ENCODE peak calls at places on chromosome 20, in six cellular contexts. One of them, this sample, is unnamed.

GRCh38 chr20:62574612-62574993 is 67.7 kb upstream of the SLCO4A1 start:
- DNase-seq in omental fat pad: no peak
- DNase-seq in fibroblast of pulmonary artery: no peak
- DNase-seq in prostate gland: no peak
- DNase-seq in uterus: no peak
- DNase-seq in epithelial cell of proximal tubule: no peak
- DNase-seq in this sample: no peak

GRCh38 chr20:11158146-11158545 is 484.3 kb upstream of the JAG1 start:
- DNase-seq in omental fat pad: no peak
- DNase-seq in epithelial cell of proximal tubule: no peak
- DNase-seq in fibroblast of pulmonary artery: peak; percentile 69
- DNase-seq in prostate gland: no peak
- DNase-seq in uterus: no peak
- DNase-seq in this sample: no peak

GRCh38 chr20:39108746-39109145 is 146.6 kb downstream of the DHX35 start:
- DNase-seq in fibroblast of pulmonary artery: peak; percentile 40
- DNase-seq in prostate gland: no peak
- DNase-seq in uterus: no peak
- DNase-seq in epithelial cell of proximal tubule: no peak
- DNase-seq in omental fat pad: no peak
- DNase-seq in this sample: no peak

GRCh38 chr20:15005300-15005986 is 668.0 kb upstream of the FLRT3 start:
- DNase-seq in prostate gland: peak; percentile 29
- DNase-seq in epithelial cell of proximal tubule: no peak
- DNase-seq in omental fat pad: no peak
- DNase-seq in uterus: no peak
- DNase-seq in fibroblast of pulmonary artery: peak; percentile 40
- DNase-seq in this sample: no peak

GRCh38 chr20:4406627-4407026 is 315.1 kb upstream of the PRND start:
- DNase-seq in prostate gland: no peak
- DNase-seq in epithelial cell of proximal tubule: peak; percentile 6
- DNase-seq in omental fat pad: no peak
- DNase-seq in fibroblast of pulmonary artery: peak; percentile 62
- DNase-seq in uterus: no peak
- DNase-seq in this sample: no peak

GRCh38 chr20:25225642-25226432 is 22.0 kb upstream of the PYGB start:
- DNase-seq in uterus: no peak
- DNase-seq in epithelial cell of proximal tubule: no peak
- DNase-seq in fibroblast of pulmonary artery: no peak
- DNase-seq in prostate gland: no peak
- DNase-seq in omental fat pad: no peak
- DNase-seq in this sample: no peak

GRCh38 chr20:57374931-57375651 is 16.1 kb upstream of the RBM38 start:
- DNase-seq in fibroblast of pulmonary artery: no peak
- DNase-seq in uterus: no peak
- DNase-seq in epithelial cell of proximal tubule: no peak
- DNase-seq in prostate gland: no peak
- DNase-seq in omental fat pad: no peak
- DNase-seq in this sample: no peak

GRCh38 chr20:64119681-64120341 is 12.4 kb upstream of the NPBWR2 start:
- DNase-seq in prostate gland: no peak
- DNase-seq in fibroblast of pulmonary artery: peak; percentile 7
- DNase-seq in uterus: no peak
- DNase-seq in omental fat pad: peak; percentile 21
- DNase-seq in epithelial cell of proximal tubule: no peak
- DNase-seq in this sample: peak; percentile 3

GRCh38 chr20:47546184-47547033 is 44.7 kb downstream of the NCOA3 start:
- DNase-seq in epithelial cell of proximal tubule: no peak
- DNase-seq in omental fat pad: no peak
- DNase-seq in uterus: no peak
- DNase-seq in fibroblast of pulmonary artery: peak; percentile 62
- DNase-seq in prostate gland: no peak
- DNase-seq in this sample: no peak

GRCh38 chr20:3889489-3890409 is 562 bp downstream of the PANK2 start:
- DNase-seq in uterus: peak; percentile 40
- DNase-seq in prostate gland: no peak
- DNase-seq in fibroblast of pulmonary artery: no peak
- DNase-seq in omental fat pad: peak; percentile 34
- DNase-seq in epithelial cell of proximal tubule: no peak
- DNase-seq in this sample: peak; percentile 54

GRCh38 chr20:20014659-20015058 is 2.5 kb upstream of the NAA20 start:
- DNase-seq in fibroblast of pulmonary artery: peak; percentile 39
- DNase-seq in prostate gland: peak; percentile 34
- DNase-seq in omental fat pad: no peak
- DNase-seq in epithelial cell of proximal tubule: no peak
- DNase-seq in uterus: no peak
- DNase-seq in this sample: no peak

GRCh38 chr20:341682-342081 is 5.2 kb upstream of the NRSN2 start:
- DNase-seq in uterus: no peak
- DNase-seq in epithelial cell of proximal tubule: no peak
- DNase-seq in fibroblast of pulmonary artery: peak; percentile 86
- DNase-seq in omental fat pad: no peak
- DNase-seq in prostate gland: no peak
- DNase-seq in this sample: no peak

GRCh38 chr20:34983089-34983820 is 27.6 kb downstream of the MYH7B start:
- DNase-seq in epithelial cell of proximal tubule: no peak
- DNase-seq in uterus: no peak
- DNase-seq in omental fat pad: no peak
- DNase-seq in fibroblast of pulmonary artery: no peak
- DNase-seq in prostate gland: no peak
- DNase-seq in this sample: no peak

GRCh38 chr20:54172532-54172855 is 1.3 kb downstream of the CYP24A1 start:
- DNase-seq in epithelial cell of proximal tubule: no peak
- DNase-seq in omental fat pad: no peak
- DNase-seq in uterus: no peak
- DNase-seq in fibroblast of pulmonary artery: no peak
- DNase-seq in prostate gland: no peak
- DNase-seq in this sample: no peak

GRCh38 chr20:23666189-23666588 is 22.6 kb downstream of the CST4 start:
- DNase-seq in uterus: no peak
- DNase-seq in epithelial cell of proximal tubule: no peak
- DNase-seq in prostate gland: no peak
- DNase-seq in omental fat pad: no peak
- DNase-seq in fibroblast of pulmonary artery: peak; percentile 31
- DNase-seq in this sample: no peak
- TF ChIP-seq CTCF in uterus: no peak
- TF ChIP-seq CTCF in epithelial cell of proximal tubule: peak; percentile 49
- TF ChIP-seq CTCF in prostate gland: no peak
- TF ChIP-seq CTCF in omental fat pad: no peak
- TF ChIP-seq CTCF in fibroblast of pulmonary artery: peak; percentile 44
- TF ChIP-seq CTCF in this sample: no peak

DNA sequence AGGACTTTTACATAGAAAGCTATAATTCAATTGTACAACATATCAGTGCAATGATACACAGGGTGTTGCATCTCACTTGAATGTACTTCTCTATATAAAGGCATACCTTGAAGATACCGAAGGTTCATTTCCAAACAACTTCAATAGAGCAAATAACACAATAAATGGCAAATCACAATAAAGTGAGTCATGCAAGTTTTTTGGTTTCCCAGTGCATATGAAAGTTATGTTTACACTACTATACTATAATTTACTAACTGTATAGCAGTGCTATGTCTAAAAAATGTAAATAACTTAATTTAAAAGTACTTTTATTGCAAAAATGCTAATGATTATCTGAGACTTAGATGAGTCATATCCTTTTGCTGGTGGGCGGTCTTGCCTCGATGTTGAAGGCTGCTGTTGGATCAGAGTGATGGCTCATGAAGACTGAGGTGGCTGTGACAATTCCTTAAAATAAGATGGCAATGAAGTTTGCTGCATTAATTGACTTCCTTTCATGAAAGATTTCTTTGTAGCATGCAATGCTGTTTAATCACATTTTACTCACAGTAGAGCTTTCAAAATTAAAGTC is 188.8 kb downstream of the TASP1 start:
- DNase-seq in fibroblast of pulmonary artery: no peak
- DNase-seq in omental fat pad: no peak
- DNase-seq in epithelial cell of proximal tubule: no peak
- DNase-seq in prostate gland: no peak
- DNase-seq in uterus: no peak
- DNase-seq in this sample: no peak
- TF ChIP-seq CTCF in fibroblast of pulmonary artery: no peak
- TF ChIP-seq CTCF in omental fat pad: no peak
- TF ChIP-seq CTCF in epithelial cell of proximal tubule: no peak
- TF ChIP-seq CTCF in prostate gland: no peak
- TF ChIP-seq CTCF in uterus: no peak
- TF ChIP-seq CTCF in this sample: no peak

GRCh38 chr20:49203011-49203410 is 14.9 kb upstream of the STAU1 start:
- DNase-seq in epithelial cell of proximal tubule: no peak
- DNase-seq in omental fat pad: no peak
- DNase-seq in fibroblast of pulmonary artery: no peak
- DNase-seq in uterus: no peak
- DNase-seq in prostate gland: no peak
- DNase-seq in this sample: no peak
- TF ChIP-seq CTCF in epithelial cell of proximal tubule: no peak
- TF ChIP-seq CTCF in omental fat pad: no peak
- TF ChIP-seq CTCF in fibroblast of pulmonary artery: no peak
- TF ChIP-seq CTCF in uterus: no peak
- TF ChIP-seq CTCF in prostate gland: no peak
- TF ChIP-seq CTCF in this sample: no peak

DNA sequence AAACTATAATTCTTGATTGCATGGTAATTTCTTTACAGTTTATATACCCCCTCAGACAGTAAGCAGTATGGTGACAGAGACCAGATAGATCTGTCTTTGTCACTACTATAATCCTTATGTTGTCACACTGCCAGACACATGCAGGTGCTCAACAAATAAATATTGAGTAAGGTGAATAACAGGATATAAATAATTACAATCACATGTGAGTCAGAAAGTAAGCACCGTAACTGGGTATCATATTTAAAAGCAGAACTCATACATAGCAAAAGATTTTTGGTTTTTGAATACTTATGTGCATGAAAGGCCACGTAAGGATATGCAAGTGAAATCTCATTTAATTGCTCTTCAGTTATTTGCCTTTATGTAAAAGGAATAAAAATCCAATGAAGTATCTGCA is 17.4 kb downstream of the CNBD2 start:
- DNase-seq in epithelial cell of proximal tubule: no peak
- DNase-seq in prostate gland: no peak
- DNase-seq in uterus: no peak
- DNase-seq in fibroblast of pulmonary artery: no peak
- DNase-seq in omental fat pad: no peak
- DNase-seq in this sample: no peak
- TF ChIP-seq CTCF in epithelial cell of proximal tubule: no peak
- TF ChIP-seq CTCF in prostate gland: no peak
- TF ChIP-seq CTCF in uterus: no peak
- TF ChIP-seq CTCF in fibroblast of pulmonary artery: no peak
- TF ChIP-seq CTCF in omental fat pad: no peak
- TF ChIP-seq CTCF in this sample: no peak

This sample was measured in mesothelial cell of epicardium.